ENCODE peak calls at places on chromosome 15, in six cellular contexts. One of them, this sample, is unnamed.

GRCh38 chr15:82129144-82129692 is 83.4 kb upstream of the MEX3B start:
- DNase-seq in stomach: no peak
- DNase-seq in A673: no peak
- DNase-seq in AG09309: no peak
- DNase-seq in psoas muscle: no peak
- DNase-seq in pancreas: no peak
- DNase-seq in this sample: no peak

GRCh38 chr15:76994971-76995945 is at the start of gene PSTPIP1:
- DNase-seq in pancreas: peak; percentile 52
- DNase-seq in AG09309: no peak
- DNase-seq in psoas muscle: no peak
- DNase-seq in stomach: peak; percentile 43
- DNase-seq in A673: no peak
- DNase-seq in this sample: no peak

GRCh38 chr15:74817370-74817737 is 4.7 kb downstream of the LMAN1L start:
- DNase-seq in stomach: no peak
- DNase-seq in AG09309: no peak
- DNase-seq in psoas muscle: peak; percentile 86
- DNase-seq in A673: no peak
- DNase-seq in pancreas: no peak
- DNase-seq in this sample: peak; percentile 63

GRCh38 chr15:63041982-63042878 is at the start of gene TPM1:
- DNase-seq in stomach: peak; percentile 64
- DNase-seq in pancreas: peak; percentile 90
- DNase-seq in AG09309: peak; percentile 74
- DNase-seq in A673: peak; percentile 51
- DNase-seq in psoas muscle: peak; percentile 92
- DNase-seq in this sample: peak; percentile 84

GRCh38 chr15:88904257-88904807 is 8.8 kb downstream of the MFGE8 start:
- DNase-seq in A673: no peak
- DNase-seq in AG09309: no peak
- DNase-seq in psoas muscle: no peak
- DNase-seq in pancreas: no peak
- DNase-seq in stomach: no peak
- DNase-seq in this sample: no peak

GRCh38 chr15:78045189-78045588 is 32.3 kb downstream of the TBC1D2B start:
- DNase-seq in AG09309: no peak
- DNase-seq in A673: no peak
- DNase-seq in stomach: no peak
- DNase-seq in psoas muscle: no peak
- DNase-seq in pancreas: no peak
- DNase-seq in this sample: no peak

GRCh38 chr15:22967084-22967770 is 12.9 kb downstream of the CYFIP1 start:
- DNase-seq in A673: no peak
- DNase-seq in AG09309: no peak
- DNase-seq in stomach: no peak
- DNase-seq in pancreas: no peak
- DNase-seq in psoas muscle: no peak
- DNase-seq in this sample: no peak

GRCh38 chr15:52256366-52256765 is 39.2 kb downstream of the MYO5C start:
- DNase-seq in stomach: peak; percentile 74
- DNase-seq in AG09309: peak; percentile 39
- DNase-seq in A673: peak; percentile 82
- DNase-seq in psoas muscle: peak; percentile 75
- DNase-seq in pancreas: peak; percentile 68
- DNase-seq in this sample: peak; percentile 59

GRCh38 chr15:75578948-75579908 is at the start of gene PTPN9:
- DNase-seq in pancreas: peak; percentile 88
- DNase-seq in AG09309: no peak
- DNase-seq in A673: peak; percentile 94
- DNase-seq in stomach: peak; percentile 77
- DNase-seq in psoas muscle: peak; percentile 90
- DNase-seq in this sample: peak; percentile 86

GRCh38 chr15:25335279-25335678 is 103.5 kb downstream of the UBE3A start:
- DNase-seq in psoas muscle: no peak
- DNase-seq in stomach: no peak
- DNase-seq in A673: no peak
- DNase-seq in pancreas: no peak
- DNase-seq in AG09309: no peak
- DNase-seq in this sample: no peak

GRCh38 chr15:70200511-70200991 is 102.8 kb upstream of the TLE3 start:
- DNase-seq in psoas muscle: peak; percentile 71
- DNase-seq in AG09309: no peak
- DNase-seq in A673: peak; percentile 97
- DNase-seq in stomach: no peak
- DNase-seq in pancreas: no peak
- DNase-seq in this sample: no peak

GRCh38 chr15:55907797-55908196 is 85.6 kb downstream of the NEDD4 start:
- DNase-seq in psoas muscle: no peak
- DNase-seq in A673: peak; percentile 59
- DNase-seq in stomach: no peak
- DNase-seq in pancreas: no peak
- DNase-seq in AG09309: peak; percentile 95
- DNase-seq in this sample: no peak

GRCh38 chr15:54594115-54594514 is 602.6 kb downstream of the RSL24D1 start:
- DNase-seq in pancreas: no peak
- DNase-seq in stomach: no peak
- DNase-seq in AG09309: no peak
- DNase-seq in psoas muscle: no peak
- DNase-seq in A673: peak; percentile 2
- DNase-seq in this sample: no peak
- TF ChIP-seq CTCF in pancreas: no peak
- TF ChIP-seq CTCF in stomach: no peak
- TF ChIP-seq CTCF in AG09309: no peak
- TF ChIP-seq CTCF in psoas muscle: no peak
- TF ChIP-seq CTCF in A673: no peak
- TF ChIP-seq CTCF in this sample: no peak

GRCh38 chr15:68581725-68582124 is 2.9 kb downstream of the CORO2B start:
- DNase-seq in pancreas: no peak
- DNase-seq in AG09309: no peak
- DNase-seq in A673: no peak
- DNase-seq in stomach: no peak
- DNase-seq in psoas muscle: no peak
- DNase-seq in this sample: no peak
- H3K4me3 ChIP-seq in pancreas: no peak overlapping the region
- H3K4me3 ChIP-seq in AG09309: no peak overlapping the region
- H3K4me3 ChIP-seq in A673: no peak overlapping the region
- H3K4me3 ChIP-seq in stomach: no peak overlapping the region
- H3K4me3 ChIP-seq in psoas muscle: no peak overlapping the region
- H3K4me3 ChIP-seq in this sample: no peak overlapping the region

GRCh38 chr15:92683511-92683834 is 27.9 kb upstream of the FAM174B start:
- DNase-seq in stomach: peak; percentile 72
- DNase-seq in A673: no peak
- DNase-seq in psoas muscle: peak; percentile 67
- DNase-seq in AG09309: no peak
- DNase-seq in pancreas: no peak
- DNase-seq in this sample: peak; percentile 40
- TF ChIP-seq CTCF in stomach: no peak
- TF ChIP-seq CTCF in A673: peak; percentile 31
- TF ChIP-seq CTCF in psoas muscle: peak; percentile 63
- TF ChIP-seq CTCF in AG09309: peak; percentile 27
- TF ChIP-seq CTCF in pancreas: peak; percentile 32
- TF ChIP-seq CTCF in this sample: no peak

DNA sequence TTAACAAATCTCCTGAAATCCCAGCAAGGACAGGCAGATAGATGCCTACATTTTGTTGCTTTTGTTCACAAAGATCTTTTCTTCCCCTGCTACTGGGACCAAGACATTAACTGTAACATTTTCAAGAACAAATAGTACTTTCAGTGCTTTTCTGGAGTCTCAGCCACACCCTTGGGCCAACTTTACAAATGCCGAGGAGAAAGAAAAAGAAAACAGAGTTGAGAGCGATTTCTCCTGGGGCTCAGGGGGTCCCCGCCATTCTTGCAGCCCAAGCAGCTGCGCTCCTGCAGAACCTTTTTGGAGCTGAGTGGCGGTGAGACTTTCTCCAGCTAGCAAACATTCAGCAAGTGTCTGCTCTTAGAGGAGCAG is 18.8 kb downstream of the EID1 start:
- DNase-seq in stomach: no peak
- DNase-seq in psoas muscle: no peak
- DNase-seq in AG09309: no peak
- DNase-seq in A673: no peak
- DNase-seq in pancreas: no peak
- DNase-seq in this sample: no peak
- H3K4me3 ChIP-seq in stomach: peak overlapping the region; percentile 20
- H3K4me3 ChIP-seq in psoas muscle: peak overlapping the region; percentile 10
- H3K4me3 ChIP-seq in AG09309: no peak overlapping the region
- H3K4me3 ChIP-seq in A673: no peak overlapping the region
- H3K4me3 ChIP-seq in pancreas: no peak overlapping the region
- H3K4me3 ChIP-seq in this sample: no peak overlapping the region

GRCh38 chr15:99504823-99505551 is 60.8 kb upstream of the MEF2A start:
- DNase-seq in pancreas: no peak
- DNase-seq in stomach: no peak
- DNase-seq in A673: no peak
- DNase-seq in psoas muscle: no peak
- DNase-seq in AG09309: no peak
- DNase-seq in this sample: no peak
- TF ChIP-seq CTCF in pancreas: no peak
- TF ChIP-seq CTCF in stomach: no peak
- TF ChIP-seq CTCF in A673: no peak
- TF ChIP-seq CTCF in psoas muscle: no peak
- TF ChIP-seq CTCF in AG09309: peak; percentile 3
- TF ChIP-seq CTCF in this sample: no peak

This sample was measured in mucosa of descending colon.